ENCODE peak calls at places on chromosomes 7 and 10, in ten cellular contexts. Y is GM20000; M is EH; R is upper lobe of right lung; Q is activated effector memory CD4-positive, alpha-beta T cell treated with Interleukin-2 at 50 U/mL for 16 hours; X is heart left ventricle; K is NAMALWA; H is activated naive CD4-positive, alpha-beta T cell treated with Interleukin-2 at 50 U/mL for 16 hours; N is bronchial epithelial cell; E is body of pancreas. C is an unnamed sample.

GRCh38 chr7:11469028-11469718 is 362.8 kb downstream of the THSD7A start:
- DNase-seq in Y (no peak), M (no peak), R (no peak), Q (no peak), X (no peak), K (no peak), H (no peak), N (no peak), E (no peak), C (no peak)

GRCh38 chr7:45239486-45239885 is 81.9 kb downstream of the RAMP3 start:
- DNase-seq in Y (no peak), M (peak), R (no peak), Q (no peak), X (no peak), K (no peak), H (no peak), N (peak), E (no peak), C (peak)

GRCh38 chr10:86732771-86733170 is 23.6 kb upstream of the BMPR1A start:
- DNase-seq in Y (no peak), M (no peak), R (no peak), Q (no peak), X (no peak), K (no peak), H (no peak), N (no peak), E (no peak), C (no peak)

GRCh38 chr7:114569160-114569559 is 154.5 kb downstream of the FOXP2 start:
- DNase-seq in Y (no peak), M (no peak), R (no peak), Q (no peak), X (no peak), K (no peak), H (no peak), N (no peak), E (no peak), C (no peak)

GRCh38 chr10:95247200-95247880 is 43.5 kb downstream of the PDLIM1 start:
- DNase-seq in Y (no peak), M (peak), R (no peak), Q (no peak), X (no peak), K (no peak), H (no peak), N (peak), E (no peak), C (peak)

GRCh38 chr7:158285383-158285770 is 302.2 kb downstream of the PTPRN2 start:
- DNase-seq in Y (no peak), M (no peak), R (peak), Q (no peak), X (no peak), K (no peak), H (no peak), N (no peak), E (no peak), C (no peak)

GRCh38 chr7:1559626-1560590 is 3.9 kb upstream of the TMEM184A start:
- DNase-seq in Y (no peak), M (no peak), R (no peak), Q (no peak), X (peak), K (no peak), H (no peak), N (peak), E (no peak), C (peak)

GRCh38 chr7:142142702-142143101 is 31.2 kb downstream of the MGAM2 start:
- DNase-seq in Y (no peak), M (no peak), R (no peak), Q (no peak), X (no peak), K (no peak), H (no peak), N (no peak), E (no peak), C (no peak)

GRCh38 chr10:29555091-29555745 is 79.6 kb downstream of the SVIL start:
- DNase-seq in Y (no peak), M (peak), R (no peak), Q (no peak), X (no peak), K (no peak), H (no peak), N (peak), E (no peak), C (peak)